ENCODE peak calls at places on chromosomes 1 and 21, in nine cellular contexts. Y, F, O, R, S, X, J, T and K are unnamed samples.

GRCh38 chr1:205748398-205749093 is 1.4 kb downstream of the NUCKS1 start:
- DNase-seq in Y (no peak), F (peak; percentile 84), O (peak; percentile 15), R (no peak), S (peak; percentile 86), X (peak; percentile 71), J (peak; percentile 87), T (peak; percentile 8), K (no peak)

GRCh38 chr1:43277116-43277876 is 7.5 kb downstream of the TMEM125 start:
- DNase-seq in Y (no peak), F (no peak), O (no peak), R (no peak), S (no peak), X (no peak), J (no peak), T (no peak), K (no peak)

GRCh38 chr1:211829343-211830054 is 1.1 kb downstream of the LPGAT1 start:
- DNase-seq in Y (no peak), F (peak; percentile 22), O (no peak), R (no peak), S (peak; percentile 20), X (peak; percentile 9), J (peak; percentile 67), T (peak; percentile 12), K (no peak)

GRCh38 chr1:44024031-44024902 is 7.0 kb downstream of the SLC6A9 start:
- DNase-seq in Y (no peak), F (no peak), O (no peak), R (no peak), S (no peak), X (no peak), J (no peak), T (no peak), K (no peak)

GRCh38 chr21:37385179-37385765 is 18.7 kb downstream of the DYRK1A start:
- DNase-seq in Y (no peak), F (no peak), O (no peak), R (no peak), S (no peak), X (no peak), J (no peak), T (no peak), K (no peak)

GRCh38 chr1:115524211-115524610 is 117.6 kb upstream of the VANGL1 start:
- DNase-seq in Y (no peak), F (no peak), O (no peak), R (no peak), S (no peak), X (no peak), J (no peak), T (no peak), K (no peak)

GRCh38 chr1:233389867-233390266 is 62.3 kb downstream of the MAP3K21 start:
- DNase-seq in Y (no peak), F (no peak), O (no peak), R (no peak), S (no peak), X (no peak), J (no peak), T (no peak), K (no peak)

GRCh38 chr1:202159534-202160371 is 649 bp downstream of the PTPN7 start:
- DNase-seq in Y (no peak), F (no peak), O (peak; percentile 75), R (peak; percentile 50), S (no peak), X (no peak), J (no peak), T (no peak), K (no peak)

GRCh38 chr1:51907079-51907702 is 28.7 kb upstream of the NRDC start:
- DNase-seq in Y (no peak), F (no peak), O (no peak), R (no peak), S (no peak), X (no peak), J (peak; percentile 32), T (peak; percentile 30), K (no peak)

GRCh38 chr1:203328714-203329122 is 22.2 kb downstream of the FMOD start:
- DNase-seq in Y (no peak), F (no peak), O (no peak), R (no peak), S (no peak), X (no peak), J (no peak), T (no peak), K (peak; percentile 51)

GRCh38 chr1:109517337-109517736 is 7.8 kb upstream of the AMIGO1 start:
- DNase-seq in Y (no peak), F (no peak), O (no peak), R (no peak), S (no peak), X (no peak), J (no peak), T (no peak), K (no peak)

GRCh38 chr1:6490181-6491075 is 1.0 kb downstream of the PLEKHG5 start:
- DNase-seq in Y (peak; percentile 35), F (peak; percentile 78), O (peak; percentile 63), R (peak; percentile 24), S (peak; percentile 76), X (peak; percentile 70), J (peak; percentile 85), T (peak; percentile 48), K (no peak)

GRCh38 chr1:53771648-53772047 is 32.7 kb upstream of the GLIS1 start:
- DNase-seq in Y (no peak), F (peak; percentile 89), O (no peak), R (no peak), S (peak; percentile 51), X (peak; percentile 79), J (peak; percentile 80), T (peak; percentile 70), K (peak; percentile 31)

GRCh38 chr21:38323721-38324591 is 67.2 kb downstream of the KCNJ15 start:
- DNase-seq in Y (no peak), F (peak; percentile 95), O (no peak), R (no peak), S (peak; percentile 70), X (peak; percentile 46), J (no peak), T (peak; percentile 89), K (peak; percentile 92)

GRCh38 chr1:167678422-167678821 is 43.4 kb upstream of the MPZL1 start:
- DNase-seq in Y (no peak), F (no peak), O (no peak), R (no peak), S (no peak), X (no peak), J (no peak), T (no peak), K (no peak)

GRCh38 chr1:230242317-230242716 is 175.3 kb downstream of the GALNT2 start:
- DNase-seq in Y (no peak), F (peak; percentile 45), O (no peak), R (no peak), S (peak; percentile 33), X (no peak), J (no peak), T (no peak), K (no peak)

GRCh38 chr1:116916002-116916401 is 6.3 kb downstream of the PTGFRN start:
- DNase-seq in Y (no peak), F (no peak), O (no peak), R (no peak), S (no peak), X (no peak), J (no peak), T (no peak), K (peak; percentile 14)